ENCODE peak calls at places on chromosomes 11 and 22, in ten cellular contexts. One of them, this sample, is unnamed.

GRCh38 chr11:60756307-60757032 is at the start of gene MS4A15:
- DNase-seq in cardiac muscle cell: peak
- DNase-seq in psoas muscle: no peak
- DNase-seq in left lung: no peak
- DNase-seq in RWPE1: peak
- DNase-seq in epithelial cell of esophagus: peak
- DNase-seq in upper lobe of right lung: no peak
- DNase-seq in hepatocyte: peak
- DNase-seq in sigmoid colon: no peak
- DNase-seq in Calu3: peak
- DNase-seq in this sample: no peak

GRCh38 chr11:133986545-133986944 is 29.8 kb upstream of the IGSF9B start:
- DNase-seq in RWPE1: no peak
- DNase-seq in upper lobe of right lung: no peak
- DNase-seq in Calu3: no peak
- DNase-seq in epithelial cell of esophagus: no peak
- DNase-seq in hepatocyte: no peak
- DNase-seq in sigmoid colon: no peak
- DNase-seq in left lung: peak
- DNase-seq in cardiac muscle cell: no peak
- DNase-seq in psoas muscle: no peak
- DNase-seq in this sample: no peak

GRCh38 chr22:37173709-37174108 is 14.3 kb downstream of the C1QTNF6 start:
- DNase-seq in RWPE1: no peak
- DNase-seq in sigmoid colon: peak
- DNase-seq in hepatocyte: no peak
- DNase-seq in cardiac muscle cell: no peak
- DNase-seq in upper lobe of right lung: no peak
- DNase-seq in epithelial cell of esophagus: no peak
- DNase-seq in left lung: no peak
- DNase-seq in Calu3: no peak
- DNase-seq in psoas muscle: peak
- DNase-seq in this sample: peak

GRCh38 chr11:77195071-77195705 is 67.1 kb downstream of the MYO7A start:
- DNase-seq in epithelial cell of esophagus: no peak
- DNase-seq in sigmoid colon: peak
- DNase-seq in upper lobe of right lung: peak
- DNase-seq in cardiac muscle cell: no peak
- DNase-seq in hepatocyte: no peak
- DNase-seq in left lung: no peak
- DNase-seq in psoas muscle: peak
- DNase-seq in RWPE1: no peak
- DNase-seq in Calu3: no peak
- DNase-seq in this sample: no peak

GRCh38 chr11:71437399-71437798 is 10.8 kb downstream of the DHCR7 start:
- DNase-seq in sigmoid colon: no peak
- DNase-seq in hepatocyte: no peak
- DNase-seq in cardiac muscle cell: no peak
- DNase-seq in left lung: no peak
- DNase-seq in psoas muscle: no peak
- DNase-seq in Calu3: no peak
- DNase-seq in upper lobe of right lung: no peak
- DNase-seq in RWPE1: no peak
- DNase-seq in epithelial cell of esophagus: no peak
- DNase-seq in this sample: no peak

GRCh38 chr22:36323182-36323854 is 64.4 kb downstream of the MYH9 start:
- DNase-seq in cardiac muscle cell: peak
- DNase-seq in psoas muscle: no peak
- DNase-seq in left lung: no peak
- DNase-seq in hepatocyte: no peak
- DNase-seq in Calu3: no peak
- DNase-seq in RWPE1: no peak
- DNase-seq in sigmoid colon: peak
- DNase-seq in epithelial cell of esophagus: no peak
- DNase-seq in upper lobe of right lung: peak
- DNase-seq in this sample: no peak

GRCh38 chr11:128155590-128155989 is 431.8 kb downstream of the ETS1 start:
- DNase-seq in epithelial cell of esophagus: peak
- DNase-seq in hepatocyte: no peak
- DNase-seq in Calu3: no peak
- DNase-seq in left lung: no peak
- DNase-seq in upper lobe of right lung: no peak
- DNase-seq in sigmoid colon: no peak
- DNase-seq in RWPE1: no peak
- DNase-seq in cardiac muscle cell: no peak
- DNase-seq in psoas muscle: no peak
- DNase-seq in this sample: no peak

GRCh38 chr11:61733120-61733978 is 19.1 kb upstream of the MYRF start:
- DNase-seq in epithelial cell of esophagus: peak
- DNase-seq in hepatocyte: peak
- DNase-seq in psoas muscle: peak
- DNase-seq in left lung: peak
- DNase-seq in RWPE1: peak
- DNase-seq in cardiac muscle cell: peak
- DNase-seq in upper lobe of right lung: peak
- DNase-seq in Calu3: peak
- DNase-seq in sigmoid colon: peak
- DNase-seq in this sample: peak

GRCh38 chr11:65560555-65561418 is 2.6 kb upstream of the LTBP3 start:
- DNase-seq in hepatocyte: peak
- DNase-seq in epithelial cell of esophagus: no peak
- DNase-seq in Calu3: no peak
- DNase-seq in RWPE1: no peak
- DNase-seq in cardiac muscle cell: peak
- DNase-seq in sigmoid colon: peak
- DNase-seq in psoas muscle: peak
- DNase-seq in upper lobe of right lung: no peak
- DNase-seq in left lung: no peak
- DNase-seq in this sample: no peak

GRCh38 chr11:120404495-120404894 is 68.3 kb downstream of the ARHGEF12 start:
- DNase-seq in cardiac muscle cell: no peak
- DNase-seq in RWPE1: no peak
- DNase-seq in hepatocyte: no peak
- DNase-seq in left lung: no peak
- DNase-seq in Calu3: no peak
- DNase-seq in upper lobe of right lung: no peak
- DNase-seq in sigmoid colon: no peak
- DNase-seq in psoas muscle: no peak
- DNase-seq in epithelial cell of esophagus: no peak
- DNase-seq in this sample: no peak

GRCh38 chr22:22030493-22031182 is 48.1 kb upstream of the TOP3B start:
- DNase-seq in left lung: no peak
- DNase-seq in epithelial cell of esophagus: peak
- DNase-seq in sigmoid colon: no peak
- DNase-seq in upper lobe of right lung: no peak
- DNase-seq in psoas muscle: peak
- DNase-seq in hepatocyte: peak
- DNase-seq in Calu3: peak
- DNase-seq in RWPE1: no peak
- DNase-seq in cardiac muscle cell: peak
- DNase-seq in this sample: peak

GRCh38 chr11:68012843-68013610 is 2.9 kb downstream of the ALDH3B1 start:
- DNase-seq in left lung: peak
- DNase-seq in cardiac muscle cell: no peak
- DNase-seq in upper lobe of right lung: peak
- DNase-seq in psoas muscle: no peak
- DNase-seq in sigmoid colon: no peak
- DNase-seq in RWPE1: peak
- DNase-seq in hepatocyte: peak
- DNase-seq in Calu3: peak
- DNase-seq in epithelial cell of esophagus: peak
- DNase-seq in this sample: no peak

DNA sequence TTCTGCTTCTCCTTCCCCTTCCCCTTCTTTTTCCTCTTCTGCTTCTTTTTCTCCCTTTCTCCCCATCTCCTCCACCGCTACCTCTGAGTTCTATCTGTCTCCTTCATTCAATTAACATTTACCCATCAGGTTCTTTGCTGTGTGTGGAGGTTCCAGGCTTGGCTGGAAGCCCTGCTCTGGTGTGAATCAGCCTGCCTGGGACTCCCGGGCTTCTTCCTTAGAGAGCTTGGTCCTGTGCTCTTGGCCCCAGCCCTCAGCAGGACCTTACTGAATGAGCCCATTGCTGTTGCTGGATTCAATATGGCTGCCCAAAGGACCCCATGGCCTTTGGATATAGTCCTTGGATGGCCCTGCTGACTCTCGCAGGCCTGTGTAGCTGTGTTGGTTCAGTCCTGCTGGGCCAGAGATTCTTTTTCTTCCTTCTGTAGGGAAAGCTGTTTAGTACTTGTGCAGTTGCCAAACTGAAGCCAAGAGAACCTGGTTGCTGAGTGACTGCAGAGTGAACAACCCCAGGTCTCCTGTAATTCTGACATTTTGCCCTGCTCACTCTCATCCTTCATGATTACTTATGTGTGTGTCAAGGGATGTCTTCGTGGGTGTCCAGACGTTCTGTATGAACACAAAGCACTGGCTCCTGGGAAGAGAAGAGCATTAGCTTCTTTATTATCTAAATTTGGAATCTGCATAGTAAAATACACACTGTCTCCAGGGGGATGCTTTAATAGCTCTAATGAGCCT is 81.0 kb upstream of the ZBED5 start:
- DNase-seq in psoas muscle: no peak
- DNase-seq in left lung: peak
- DNase-seq in upper lobe of right lung: no peak
- DNase-seq in RWPE1: no peak
- DNase-seq in hepatocyte: no peak
- DNase-seq in epithelial cell of esophagus: no peak
- DNase-seq in sigmoid colon: no peak
- DNase-seq in Calu3: no peak
- DNase-seq in cardiac muscle cell: no peak
- DNase-seq in this sample: no peak
- TF ChIP-seq CTCF in psoas muscle: no peak
- TF ChIP-seq CTCF in left lung: no peak
- TF ChIP-seq CTCF in upper lobe of right lung: no peak
- TF ChIP-seq CTCF in RWPE1: no peak
- TF ChIP-seq CTCF in hepatocyte: no peak
- TF ChIP-seq CTCF in epithelial cell of esophagus: no peak
- TF ChIP-seq CTCF in sigmoid colon: no peak
- TF ChIP-seq CTCF in Calu3: no peak
- TF ChIP-seq CTCF in cardiac muscle cell: no peak
- TF ChIP-seq CTCF in this sample: no peak

DNA sequence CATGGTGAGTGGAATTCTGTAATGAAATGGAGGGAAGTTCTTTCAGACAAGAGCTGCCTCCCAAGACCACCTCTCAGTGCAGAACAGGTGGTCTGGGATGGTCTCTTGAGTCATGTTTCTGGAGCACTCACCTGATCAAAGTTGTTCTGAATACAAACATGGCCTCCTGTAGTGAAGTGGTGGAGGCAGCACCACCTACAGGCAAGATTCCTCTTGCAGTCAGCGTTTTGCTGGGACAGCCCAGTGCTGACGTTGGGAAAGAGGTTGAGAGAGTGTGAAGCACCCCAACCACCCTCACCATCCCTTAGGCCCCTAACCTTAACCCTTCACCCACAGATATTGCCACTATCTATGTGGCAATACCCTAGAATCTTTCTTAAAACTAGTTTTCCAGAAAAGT is 371.4 kb downstream of the CADM1 start:
- DNase-seq in Calu3: no peak
- DNase-seq in hepatocyte: peak
- DNase-seq in cardiac muscle cell: no peak
- DNase-seq in upper lobe of right lung: no peak
- DNase-seq in RWPE1: no peak
- DNase-seq in left lung: no peak
- DNase-seq in epithelial cell of esophagus: peak
- DNase-seq in sigmoid colon: no peak
- DNase-seq in psoas muscle: no peak
- DNase-seq in this sample: no peak
- TF ChIP-seq CTCF in Calu3: no peak
- TF ChIP-seq CTCF in hepatocyte: peak
- TF ChIP-seq CTCF in cardiac muscle cell: no peak
- TF ChIP-seq CTCF in upper lobe of right lung: peak
- TF ChIP-seq CTCF in RWPE1: no peak
- TF ChIP-seq CTCF in left lung: no peak
- TF ChIP-seq CTCF in epithelial cell of esophagus: no peak
- TF ChIP-seq CTCF in sigmoid colon: no peak
- TF ChIP-seq CTCF in psoas muscle: peak
- TF ChIP-seq CTCF in this sample: no peak

DNA sequence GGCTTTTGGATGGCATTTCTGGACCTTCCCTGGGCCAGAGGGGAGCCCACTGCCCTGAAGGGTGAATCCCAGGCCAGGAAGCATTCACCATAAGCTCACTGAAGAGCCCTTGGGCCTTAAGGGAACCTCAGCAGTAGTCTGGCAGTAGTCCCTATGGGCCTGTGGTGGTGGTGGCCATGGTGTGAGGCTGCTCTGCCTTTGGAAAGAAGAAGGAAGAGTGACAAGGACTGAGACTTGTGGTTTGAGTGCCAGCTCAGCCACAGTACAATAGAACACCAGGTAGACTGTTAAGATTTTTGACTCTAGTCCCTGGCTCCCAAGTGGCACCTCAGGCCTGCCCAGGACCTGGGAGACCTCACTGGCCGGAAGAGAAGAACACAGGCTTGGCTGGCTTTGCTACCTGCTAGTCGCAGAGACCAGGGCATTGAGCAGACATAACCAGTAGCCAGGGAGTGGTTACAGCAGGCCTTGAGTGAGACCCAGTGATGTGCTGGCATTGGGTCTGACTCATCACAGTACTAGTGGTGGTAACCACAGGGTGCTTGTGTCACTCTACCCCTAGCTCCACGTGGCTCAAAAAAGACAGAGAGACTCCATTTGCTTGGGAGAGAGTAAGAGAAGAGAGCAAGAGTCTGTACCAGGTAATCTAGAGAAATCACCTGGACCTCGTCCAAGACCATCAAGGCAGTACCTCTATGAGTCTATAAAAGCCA is 259.8 kb upstream of the BLID start:
- DNase-seq in RWPE1: peak
- DNase-seq in hepatocyte: no peak
- DNase-seq in epithelial cell of esophagus: peak
- DNase-seq in cardiac muscle cell: no peak
- DNase-seq in Calu3: no peak
- DNase-seq in sigmoid colon: no peak
- DNase-seq in psoas muscle: no peak
- DNase-seq in left lung: no peak
- DNase-seq in upper lobe of right lung: no peak
- DNase-seq in this sample: no peak
- TF ChIP-seq CTCF in RWPE1: no peak
- TF ChIP-seq CTCF in hepatocyte: no peak
- TF ChIP-seq CTCF in epithelial cell of esophagus: no peak
- TF ChIP-seq CTCF in cardiac muscle cell: no peak
- TF ChIP-seq CTCF in Calu3: no peak
- TF ChIP-seq CTCF in sigmoid colon: no peak
- TF ChIP-seq CTCF in psoas muscle: no peak
- TF ChIP-seq CTCF in left lung: no peak
- TF ChIP-seq CTCF in upper lobe of right lung: no peak
- TF ChIP-seq CTCF in this sample: no peak

DNA sequence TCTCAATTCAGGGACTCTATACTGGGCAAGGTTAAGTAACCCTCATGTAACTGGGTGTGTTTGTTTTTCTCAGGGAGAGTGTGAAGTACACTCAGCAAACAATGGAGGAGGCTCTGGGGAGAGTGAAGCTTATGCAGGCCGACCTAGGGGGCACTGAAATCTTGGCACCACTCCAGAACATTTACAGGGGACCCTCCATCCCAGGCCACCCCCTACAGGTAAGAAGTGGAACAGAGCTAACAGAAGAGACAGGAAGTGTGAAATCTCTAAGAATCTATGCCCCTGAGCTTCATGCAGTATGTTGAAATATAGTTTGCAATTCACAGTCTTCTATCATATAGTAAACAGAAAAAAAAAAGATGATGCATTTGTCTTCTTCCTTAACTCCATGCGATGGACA is 8.3 kb downstream of the VWA5A start:
- DNase-seq in cardiac muscle cell: no peak
- DNase-seq in Calu3: no peak
- DNase-seq in left lung: no peak
- DNase-seq in upper lobe of right lung: no peak
- DNase-seq in epithelial cell of esophagus: no peak
- DNase-seq in hepatocyte: peak
- DNase-seq in sigmoid colon: no peak
- DNase-seq in RWPE1: no peak
- DNase-seq in psoas muscle: no peak
- DNase-seq in this sample: no peak
- TF ChIP-seq CTCF in cardiac muscle cell: no peak
- TF ChIP-seq CTCF in Calu3: no peak
- TF ChIP-seq CTCF in left lung: no peak
- TF ChIP-seq CTCF in upper lobe of right lung: no peak
- TF ChIP-seq CTCF in epithelial cell of esophagus: peak
- TF ChIP-seq CTCF in hepatocyte: no peak
- TF ChIP-seq CTCF in sigmoid colon: no peak
- TF ChIP-seq CTCF in RWPE1: no peak
- TF ChIP-seq CTCF in psoas muscle: no peak
- TF ChIP-seq CTCF in this sample: no peak